ENCODE peak calls at places on chromosome 19, in four cellular contexts. Q, D, E and B are unnamed samples. For H3K4me1, the result is how much of the 10 kb centered on the place peaks cover.

GRCh38 chr19:1154731-1155351 is 19.2 kb downstream of the SBNO2 start:
- DNase-seq in Q (no peak), D (no peak), E (no peak), B (peak)

GRCh38 chr19:3358919-3359849 is 7.2 kb upstream of the NFIC start:
- DNase-seq in Q (no peak), D (no peak), E (peak), B (peak)

GRCh38 chr19:940591-941291 is 14.9 kb downstream of the ARID3A start:
- DNase-seq in Q (no peak), D (no peak), E (no peak), B (peak)

GRCh38 chr19:35642798-35643254 is 1.3 kb downstream of the ETV2 start:
- DNase-seq in Q (no peak), D (no peak), E (peak), B (no peak)

GRCh38 chr19:15149704-15150103 is 42.5 kb downstream of the SYDE1 start:
- DNase-seq in Q (peak), D (no peak), E (no peak), B (no peak)

GRCh38 chr19:15562861-15563260 is 52.2 kb upstream of the CYP4F8 start:
- DNase-seq in Q (peak), D (no peak), E (no peak), B (no peak)

GRCh38 chr19:19451429-19452240 is 46.2 kb downstream of the GATAD2A start:
- DNase-seq in Q (no peak), D (no peak), E (no peak), B (peak)

GRCh38 chr19:5060591-5061339 is 91.9 kb downstream of the KDM4B start:
- DNase-seq in Q (no peak), D (no peak), E (peak), B (no peak)

GRCh38 chr19:2254052-2254872 is 2.0 kb downstream of the JSRP1 start:
- DNase-seq in Q (peak), D (peak), E (peak), B (peak)

GRCh38 chr19:57078802-57079201 is 41.0 kb upstream of the USP29 start:
- DNase-seq in Q (no peak), D (no peak), E (no peak), B (no peak)

DNA sequence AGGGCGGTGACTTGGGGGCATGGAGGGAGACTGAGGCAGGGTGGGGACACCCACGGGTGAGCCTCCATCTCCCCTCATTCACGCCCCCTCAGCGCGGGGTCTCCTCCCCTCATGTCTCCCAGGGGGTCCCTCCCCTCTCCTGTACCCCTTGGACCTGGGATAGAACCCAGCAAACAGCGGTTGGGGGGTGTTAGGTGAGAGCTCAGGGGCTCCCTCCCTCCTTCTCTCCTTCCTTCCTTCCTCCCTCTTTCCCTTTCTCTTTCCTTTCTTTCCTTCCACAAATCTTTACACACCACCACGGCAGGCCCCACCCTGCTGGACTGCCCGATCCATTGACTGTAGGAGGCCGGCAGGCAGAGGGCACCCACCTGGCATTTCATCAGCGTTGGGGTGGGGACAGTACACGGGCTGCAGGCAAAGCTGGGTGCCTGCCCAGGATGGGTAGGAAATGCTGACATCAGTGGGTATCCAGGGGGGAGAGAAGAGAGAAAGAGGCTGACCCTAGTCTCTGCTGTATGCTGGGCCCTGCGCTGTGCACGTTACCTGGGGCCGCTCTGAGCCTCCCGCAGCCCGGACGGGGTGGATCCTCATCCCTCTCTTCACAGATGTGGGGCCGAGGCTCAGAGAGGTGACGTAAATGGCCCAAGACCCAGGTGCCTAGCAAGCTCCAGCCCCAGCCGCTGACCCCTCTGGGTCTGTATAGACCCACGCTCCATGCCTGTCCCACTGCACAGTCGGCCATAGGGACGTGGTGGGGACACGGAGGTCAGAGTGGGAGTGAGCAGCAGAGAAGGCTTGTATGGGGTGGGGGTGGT is 3.5 kb downstream of the SSC5D start:
- DNase-seq in Q (no peak), D (no peak), E (no peak), B (no peak)
- H3K27ac ChIP-seq in Q (no peak), D (no peak), E (no peak), B (no peak)

DNA sequence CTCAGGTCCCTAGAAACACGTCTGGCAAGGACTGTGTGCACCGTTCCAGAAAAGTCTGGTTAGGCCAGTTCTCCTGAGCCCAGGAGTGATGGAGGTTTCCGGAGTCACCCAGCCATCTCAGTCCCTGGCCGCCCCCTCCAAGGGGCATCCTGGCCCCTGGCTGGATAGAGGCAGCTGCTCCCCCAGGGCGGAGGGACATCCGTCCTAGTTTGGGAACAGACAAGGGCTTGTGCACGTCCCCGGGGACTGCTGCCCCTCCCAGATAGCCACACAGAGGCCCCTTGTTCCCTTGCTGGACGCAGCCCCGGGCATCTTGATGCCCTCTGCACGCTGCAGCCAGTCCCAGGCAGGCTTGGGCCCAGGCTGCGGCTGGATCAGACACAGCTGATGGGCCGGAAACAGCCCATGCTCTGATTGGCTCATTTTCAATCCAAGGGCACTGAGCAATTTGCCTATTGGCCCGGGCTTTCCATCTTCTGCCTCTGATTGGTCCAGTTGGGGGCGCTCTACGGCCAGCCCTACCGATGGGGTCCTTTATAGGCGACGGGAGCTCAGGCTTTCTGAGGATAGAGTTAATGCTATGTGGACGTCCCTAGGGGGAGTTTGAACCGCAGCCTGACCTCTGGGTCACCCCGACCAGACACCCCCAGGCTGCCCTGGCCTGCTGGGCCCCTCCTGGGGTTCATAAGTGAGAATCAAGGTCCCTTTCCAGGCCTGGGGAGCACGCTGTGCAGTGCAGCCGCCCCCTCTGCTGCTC is 3.7 kb downstream of the S1PR2 start:
- DNase-seq in Q (peak), D (peak), E (no peak), B (peak)
- H3K9ac ChIP-seq in Q (no peak), D (no peak), E (no peak), B (peak)

GRCh38 chr19:12611361-12611699 is 610 bp downstream of the ZNF791 start:
- DNase-seq in Q (peak), D (peak), E (peak), B (peak)
- H3K4me1 ChIP-seq in Q (under half), D (under half), E (under half), B (under half)

GRCh38 chr19:41872775-41873647 is 4.1 kb upstream of the CD79A start:
- DNase-seq in Q (peak), D (peak), E (peak), B (peak)

GRCh38 chr19:41872384-41872774 is 4.7 kb upstream of the CD79A start:
- DNase-seq in Q (peak), D (no peak), E (no peak), B (peak)

GRCh38 chr19:41870401-41870873 is 6.6 kb upstream of the CD79A start:
- DNase-seq in Q (peak), D (no peak), E (no peak), B (peak)

GRCh38 chr19:41869374-41869955 is 7.6 kb upstream of the CD79A start:
- DNase-seq in Q (no peak), D (no peak), E (no peak), B (peak)

DNA sequence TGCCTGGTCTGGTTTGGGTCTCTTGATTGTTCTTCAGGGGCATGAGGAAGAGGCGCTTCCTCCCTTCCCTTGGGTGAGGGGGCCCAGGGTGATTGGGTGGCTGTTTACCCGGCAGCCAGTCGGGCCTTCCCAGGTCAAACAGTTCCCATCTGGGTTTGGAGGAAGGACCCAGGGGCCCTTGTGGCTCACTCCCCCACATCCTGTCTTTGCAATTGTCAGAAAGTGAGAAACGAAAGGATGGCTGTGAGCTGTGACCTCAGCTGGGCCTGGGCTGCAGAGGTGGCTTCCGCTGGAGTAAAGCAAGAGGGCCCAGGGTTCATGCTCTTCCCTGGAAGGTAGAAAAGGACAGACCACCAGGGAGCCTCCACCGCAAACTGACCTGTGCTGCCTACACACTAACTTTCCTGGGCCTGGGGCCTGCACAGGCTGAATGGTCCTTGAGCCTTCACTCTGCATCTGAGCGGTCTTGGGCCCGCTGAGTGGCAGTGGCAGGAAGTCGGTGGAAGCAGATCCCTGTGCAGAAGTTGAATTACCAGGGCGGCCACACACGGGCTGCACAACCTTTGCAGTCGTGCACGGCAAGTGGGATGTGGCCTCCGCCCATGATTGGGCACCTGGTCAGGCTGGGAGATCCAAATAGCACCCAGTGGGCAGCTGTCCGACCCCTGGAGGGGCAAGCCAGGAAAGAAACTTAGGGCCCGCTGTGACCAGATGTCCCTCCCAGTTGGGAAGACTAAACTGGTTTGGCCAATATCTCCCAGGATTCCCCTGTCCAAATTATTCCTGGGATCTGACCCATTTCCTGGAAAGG is 5.3 kb upstream of the CD79A start:
- DNase-seq in Q (peak), D (no peak), E (no peak), B (peak)
- H3K27ac ChIP-seq in Q (no peak), D (no peak), E (no peak), B (no peak)

GRCh38 chr19:42345191-42345812 is 19.9 kb downstream of the MEGF8 start:
- DNase-seq in Q (no peak), D (no peak), E (no peak), B (no peak)

GRCh38 chr19:42343344-42344110 is 18.1 kb downstream of the MEGF8 start:
- DNase-seq in Q (peak), D (peak), E (peak), B (no peak)

GRCh38 chr19:42349378-42350107 is 24.1 kb downstream of the MEGF8 start:
- DNase-seq in Q (no peak), D (no peak), E (no peak), B (no peak)

GRCh38 chr19:42348211-42348610 is 22.8 kb downstream of the MEGF8 start:
- DNase-seq in Q (no peak), D (no peak), E (no peak), B (no peak)

DNA sequence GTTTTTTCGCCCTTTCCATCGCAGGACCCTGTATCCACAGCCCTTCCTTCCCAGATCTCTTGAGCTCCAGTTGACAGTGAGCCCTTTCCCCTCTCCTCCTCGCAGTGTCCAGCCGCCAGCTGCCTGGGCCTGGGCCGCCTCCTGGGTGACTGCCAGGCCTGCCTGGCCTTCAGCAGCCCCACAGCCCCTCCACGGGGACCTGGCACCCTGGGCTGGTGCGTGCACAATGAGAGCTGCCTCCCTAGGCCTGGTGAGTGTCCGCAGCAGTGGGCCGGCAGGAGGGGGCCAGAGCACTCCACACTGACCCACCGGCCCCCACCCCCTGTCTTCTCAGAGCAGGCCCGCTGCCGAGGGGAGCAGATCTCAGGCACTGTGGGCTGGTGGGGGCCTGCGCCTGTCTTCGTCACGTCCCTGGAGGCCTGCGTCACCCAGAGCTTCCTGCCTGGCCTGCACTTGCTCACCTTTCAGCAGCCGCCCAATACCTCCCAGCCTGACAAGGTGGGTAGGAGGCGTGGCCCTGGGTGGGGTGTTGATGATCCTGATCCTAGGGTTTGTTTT is 19.0 kb downstream of the MEGF8 start:
- DNase-seq in Q (no peak), D (no peak), E (no peak), B (no peak)
- H3K9ac ChIP-seq in Q (no peak), D (no peak), E (no peak), B (no peak)

GRCh38 chr19:6071103-6071485 is 39.2 kb downstream of the RFX2 start:
- DNase-seq in Q (no peak), D (no peak), E (no peak), B (no peak)

GRCh38 chr19:6071840-6072239 is 38.5 kb downstream of the RFX2 start:
- DNase-seq in Q (no peak), D (no peak), E (no peak), B (no peak)

GRCh38 chr19:6068711-6069110 is 41.6 kb downstream of the RFX2 start:
- DNase-seq in Q (no peak), D (no peak), E (no peak), B (peak)

GRCh38 chr19:6069268-6069771 is 41.0 kb downstream of the RFX2 start:
- DNase-seq in Q (no peak), D (no peak), E (no peak), B (peak)

GRCh38 chr19:6070179-6071102 is 39.9 kb downstream of the RFX2 start:
- DNase-seq in Q (no peak), D (no peak), E (no peak), B (peak)
- H3K4me1 ChIP-seq in Q (under half), D (under half), E (under half), B (under half)

GRCh38 chr19:47509973-47510372 is 4.9 kb downstream of the NAPA start:
- DNase-seq in Q (no peak), D (no peak), E (no peak), B (no peak)

GRCh38 chr19:47510516-47511127 is 4.2 kb downstream of the NAPA start:
- DNase-seq in Q (no peak), D (no peak), E (no peak), B (no peak)

GRCh38 chr19:47511681-47512080 is 3.2 kb downstream of the NAPA start:
- DNase-seq in Q (peak), D (no peak), E (no peak), B (no peak)

GRCh38 chr19:47512183-47512947 is 2.5 kb downstream of the NAPA start:
- DNase-seq in Q (peak), D (no peak), E (no peak), B (no peak)

DNA sequence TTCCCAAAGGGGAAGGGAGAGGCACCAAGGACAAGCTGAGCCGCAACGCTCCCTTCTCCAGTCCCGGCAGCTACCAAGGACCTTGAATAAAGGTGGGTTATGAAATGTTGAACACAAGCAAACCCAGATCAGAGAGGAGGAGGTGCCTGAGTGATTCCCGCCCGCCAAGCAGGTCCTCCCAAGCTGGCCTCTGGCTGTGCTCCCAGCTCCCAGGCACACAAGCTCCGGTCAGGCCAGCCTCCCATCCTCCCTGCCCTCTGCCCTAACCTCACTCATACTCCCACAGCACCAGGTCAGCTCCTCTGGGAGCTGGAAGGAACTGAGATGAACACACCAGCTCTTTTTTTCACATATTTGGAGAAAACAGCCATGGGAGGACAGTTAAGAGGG is 3.7 kb downstream of the NAPA start:
- DNase-seq in Q (no peak), D (no peak), E (no peak), B (no peak)
- H3K27ac ChIP-seq in Q (no peak), D (no peak), E (no peak), B (peak)

GRCh38 chr19:40743926-40744325 is 6.4 kb downstream of the ACTMAP start:
- DNase-seq in Q (no peak), D (no peak), E (no peak), B (no peak)

GRCh38 chr19:40747536-40747935 is 2.7 kb downstream of the ACTMAP start:
- DNase-seq in Q (no peak), D (no peak), E (no peak), B (no peak)

GRCh38 chr19:40745402-40745780 is 4.9 kb downstream of the ACTMAP start:
- DNase-seq in Q (no peak), D (no peak), E (no peak), B (no peak)

GRCh38 chr19:40742477-40742876 is 7.8 kb downstream of the ACTMAP start:
- DNase-seq in Q (no peak), D (no peak), E (no peak), B (no peak)

DNA sequence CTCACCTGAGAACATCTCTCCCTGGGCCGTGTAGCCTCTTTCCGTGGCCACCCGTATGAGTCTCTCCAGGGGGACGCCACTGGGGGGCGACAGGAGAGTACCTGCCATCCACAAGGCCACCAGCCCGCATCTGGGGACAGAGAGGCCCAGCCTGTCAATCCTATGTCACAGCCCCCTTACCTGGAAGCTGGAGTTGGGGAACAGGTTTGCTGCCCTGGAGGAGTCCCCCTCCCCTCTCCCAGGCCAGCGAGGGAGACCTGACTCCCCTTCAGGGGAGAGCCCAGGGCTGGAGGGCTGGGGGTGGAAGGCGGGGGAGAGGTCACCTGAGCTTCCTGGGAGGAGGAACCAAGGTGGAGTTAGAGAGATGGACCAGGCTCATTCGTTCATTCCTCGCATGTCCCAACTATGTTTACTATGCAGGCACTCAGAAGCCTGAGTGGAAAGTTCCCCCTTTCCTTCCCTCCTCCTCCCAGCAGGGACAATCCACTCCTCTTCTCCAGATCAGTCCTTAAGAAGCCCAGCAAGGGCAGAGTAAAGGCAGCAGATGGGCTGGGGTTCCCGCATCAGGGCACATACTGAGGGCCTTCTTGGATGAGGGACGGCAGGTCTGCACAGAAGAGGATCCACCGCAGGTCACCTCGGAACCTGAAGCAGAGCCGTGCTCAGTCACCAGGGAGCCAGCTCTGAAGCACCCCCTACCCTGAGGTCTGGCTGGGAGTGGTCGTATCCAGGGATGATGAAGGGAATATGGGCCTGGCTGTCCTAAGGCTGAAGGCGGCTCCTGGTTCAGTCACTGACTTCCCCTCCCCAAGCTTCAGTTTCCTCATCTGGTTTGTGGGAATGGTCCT is 5.5 kb downstream of the ACTMAP start:
- DNase-seq in Q (peak), D (peak), E (peak), B (no peak)
- H3K9ac ChIP-seq in Q (no peak), D (no peak), E (peak), B (no peak)

GRCh38 chr19:39132344-39132969 is 6.9 kb downstream of the PAK4 start:
- DNase-seq in Q (peak), D (no peak), E (no peak), B (no peak)
- H3K4me1 ChIP-seq in Q (under half), D (under half), E (under half), B (under half)

GRCh38 chr19:45998834-45999233 is 3.6 kb downstream of the CCDC61 start:
- DNase-seq in Q (no peak), D (no peak), E (no peak), B (no peak)
- H3K27ac ChIP-seq in Q (no peak), D (no peak), E (no peak), B (no peak)